ENCODE peak calls at places on chromosomes 11 and 22, in seven cellular contexts. B is neuronal stem cell, N is IMR-90, K is H1, H is mesendoderm, Q is H9, J is trophoblast cell. X is an unnamed sample.

GRCh38 chr11:1751999-1752906 is 1.9 kb upstream of the IFITM10 start:
- DNase-seq in J (no peak), Q (no peak), N (no peak), K (no peak), H (no peak), B (no peak), X (no peak)

GRCh38 chr11:63745304-63746170 is 23.0 kb downstream of the ZFTA start:
- DNase-seq in J (no peak), K (no peak), N (no peak), Q (no peak), H (no peak), B (no peak), X (peak; percentile 22)

GRCh38 chr22:37607010-37607911 is 1.4 kb upstream of the GGA1 start:
- DNase-seq in Q (peak; percentile 98), K (peak; percentile 92), B (peak; percentile 76), J (peak; percentile 98), N (peak; percentile 40), H (peak; percentile 96), X (peak; percentile 63)

GRCh38 chr11:45092901-45093760 is 53.3 kb upstream of the PRDM11 start:
- DNase-seq in N (peak; percentile 85), B (no peak), H (no peak), Q (peak; percentile 18), J (no peak), K (no peak), X (peak; percentile 94)

GRCh38 chr22:48188211-48188845 is 1425.9 kb downstream of the TBC1D22A start:
- DNase-seq in H (no peak), N (no peak), Q (peak; percentile 22), K (no peak), B (no peak), J (no peak), X (peak; percentile 14)

GRCh38 chr11:92227233-92227593 is 2.6 kb downstream of the FAT3 start:
- DNase-seq in Q (peak; percentile 44), B (peak; percentile 59), H (peak; percentile 76), N (no peak), J (no peak), K (no peak), X (no peak)

GRCh38 chr11:116420770-116421528 is 351.8 kb downstream of the BUD13 start:
- DNase-seq in B (no peak), J (no peak), Q (no peak), K (no peak), N (no peak), H (peak; percentile 63), X (no peak)

GRCh38 chr11:80668039-80668438 is 1227.2 kb upstream of the TENM4 start:
- DNase-seq in H (no peak), K (peak; percentile 5), B (no peak), Q (no peak), J (no peak), N (no peak), X (no peak)

GRCh38 chr11:130462931-130463330 is 14.5 kb downstream of the ADAMTS15 start:
- DNase-seq in Q (no peak), K (no peak), N (no peak), H (no peak), J (no peak), B (no peak), X (no peak)

GRCh38 chr11:75558939-75559843 is 2.9 kb upstream of the SERPINH1 start:
- DNase-seq in J (no peak), B (no peak), Q (no peak), H (peak; percentile 94), K (no peak), N (peak; percentile 75), X (peak; percentile 89)

GRCh38 chr22:25332386-25332785 is 112.9 kb downstream of the CRYBB2 start:
- DNase-seq in Q (no peak), J (no peak), N (no peak), K (no peak), B (no peak), H (no peak), X (no peak)

GRCh38 chr22:25327018-25327755 is 107.7 kb downstream of the CRYBB2 start:
- DNase-seq in J (no peak), B (no peak), Q (no peak), H (no peak), K (no peak), N (no peak), X (no peak)

GRCh38 chr22:25334091-25334490 is 114.7 kb downstream of the CRYBB2 start:
- DNase-seq in Q (peak; percentile 85), H (peak; percentile 74), N (peak; percentile 16), B (peak; percentile 48), K (no peak), J (no peak), X (no peak)

DNA sequence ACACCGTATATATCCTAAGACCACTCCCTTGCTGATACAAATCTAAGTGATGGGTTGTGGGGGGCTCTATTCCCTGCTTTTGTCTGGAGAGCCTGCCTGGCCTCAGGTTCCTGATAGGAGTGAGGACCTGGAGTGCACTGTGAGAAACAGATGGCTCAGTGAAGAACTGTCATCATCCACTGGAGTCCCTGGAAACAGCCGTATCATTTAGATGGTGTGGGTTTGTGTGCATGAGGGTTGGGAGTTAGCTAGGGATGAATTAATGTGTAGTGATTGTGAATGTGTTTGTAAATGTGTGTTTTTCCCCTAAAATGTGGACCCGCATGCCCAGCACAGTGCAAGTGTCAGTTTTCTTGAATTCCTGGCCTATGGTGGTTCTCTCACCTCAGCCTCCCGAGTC is 111.6 kb downstream of the CRYBB2 start:
- DNase-seq in N (no peak), Q (no peak), B (no peak), H (no peak), K (no peak), J (no peak), X (no peak)
- H3K18ac ChIP-seq in N (no peak overlapping the region), Q (no peak overlapping the region), B (no peak overlapping the region), H (no peak overlapping the region), K (no peak overlapping the region), J (no peak overlapping the region), X (no peak overlapping the region)

GRCh38 chr11:65576867-65577755 is 1.3 kb downstream of the EHBP1L1 start:
- DNase-seq in N (peak; percentile 43), B (no peak), J (peak; percentile 81), Q (no peak), K (no peak), H (no peak), X (peak; percentile 78)
- H3K18ac ChIP-seq in N (peak overlapping the region; percentile 17), B (peak overlapping the region; percentile 40), J (peak overlapping the region; percentile 30), Q (no peak overlapping the region), K (no peak overlapping the region), H (no peak overlapping the region), X (peak overlapping the region; percentile 64)

DNA sequence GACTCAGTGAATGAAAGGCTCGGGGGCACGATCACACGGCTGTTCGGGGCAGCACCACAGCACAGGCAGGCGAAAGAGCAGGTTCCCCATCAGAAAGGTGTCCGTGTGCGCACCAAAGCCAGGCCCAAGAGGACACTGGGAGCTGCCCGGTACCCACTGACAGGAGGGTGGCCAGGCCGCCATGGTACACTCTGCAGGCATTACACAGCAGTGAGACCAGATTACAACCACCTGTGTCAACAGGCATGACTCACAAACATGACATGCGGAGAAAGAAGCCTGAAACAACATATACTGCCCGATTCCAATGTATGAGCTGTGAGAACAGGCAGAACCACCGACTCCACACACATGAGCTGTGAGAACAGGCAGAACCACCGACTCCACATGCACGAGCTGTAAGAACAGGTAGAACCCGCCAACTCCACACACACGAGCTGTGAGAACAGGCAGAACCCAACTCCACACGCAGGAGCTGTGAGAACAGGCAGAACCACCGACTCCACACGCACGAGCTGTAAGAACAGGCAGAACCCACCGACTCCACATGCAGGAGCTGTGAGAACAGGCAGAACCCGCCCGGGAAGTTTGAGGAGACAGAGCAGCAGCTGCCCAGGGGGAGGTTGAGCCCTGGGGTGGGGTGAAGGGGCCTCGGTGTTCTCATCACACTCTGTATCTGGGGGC is 32.6 kb downstream of the KIAA0930 start:
- DNase-seq in Q (peak; percentile 25), H (no peak), B (no peak), K (no peak), N (peak; percentile 95), J (peak; percentile 55), X (peak; percentile 50)
- H3K18ac ChIP-seq in Q (no peak overlapping the region), H (no peak overlapping the region), B (no peak overlapping the region), K (no peak overlapping the region), N (peak overlapping the region; percentile 22), J (no peak overlapping the region), X (peak overlapping the region; percentile 18)

DNA sequence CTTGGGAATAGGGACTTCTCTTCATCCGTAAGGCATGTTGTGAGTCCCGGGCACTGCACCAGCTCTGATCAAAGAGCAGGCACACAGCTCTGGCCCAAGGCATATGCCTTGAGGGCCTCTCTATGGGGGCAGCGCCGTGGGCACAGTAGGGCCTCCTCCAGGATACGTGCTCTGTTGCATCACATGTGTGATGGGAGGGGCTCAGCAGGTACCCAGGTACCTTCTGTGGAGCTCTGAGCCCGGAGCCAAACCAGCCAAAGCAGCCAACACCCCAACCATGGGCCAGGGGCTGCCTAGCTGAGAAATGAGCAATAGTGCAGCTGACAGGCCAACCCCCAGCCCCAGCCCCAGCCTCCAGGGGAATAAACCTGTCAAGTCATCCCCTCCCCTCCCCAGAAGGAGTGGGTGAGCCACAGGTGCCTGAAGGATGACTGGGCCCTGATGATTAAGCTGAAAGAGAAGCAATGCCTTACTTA is 79.7 kb upstream of the SHISAL1 start:
- DNase-seq in H (no peak), N (peak; percentile 11), J (no peak), B (no peak), Q (peak; percentile 21), K (no peak), X (no peak)
- H3K18ac ChIP-seq in H (no peak overlapping the region), N (no peak overlapping the region), J (no peak overlapping the region), B (peak overlapping the region; percentile 29), Q (no peak overlapping the region), K (no peak overlapping the region), X (no peak overlapping the region)

GRCh38 chr11:69498614-69499175 is 17.2 kb downstream of the LINC01488 start:
- DNase-seq in N (no peak), B (no peak), K (no peak), J (no peak), H (no peak), Q (no peak), X (no peak)

GRCh38 chr11:69501121-69501489 is 19.6 kb downstream of the LINC01488 start:
- DNase-seq in B (no peak), K (no peak), H (no peak), J (no peak), N (no peak), Q (no peak), X (no peak)

GRCh38 chr11:69500285-69501120 is 19.0 kb downstream of the LINC01488 start:
- DNase-seq in B (no peak), J (no peak), Q (no peak), H (no peak), N (no peak), K (no peak), X (no peak)

GRCh38 chr11:69499946-69500284 is 18.5 kb downstream of the LINC01488 start:
- DNase-seq in H (no peak), J (no peak), B (no peak), N (no peak), K (no peak), Q (no peak), X (peak; percentile 26)

DNA sequence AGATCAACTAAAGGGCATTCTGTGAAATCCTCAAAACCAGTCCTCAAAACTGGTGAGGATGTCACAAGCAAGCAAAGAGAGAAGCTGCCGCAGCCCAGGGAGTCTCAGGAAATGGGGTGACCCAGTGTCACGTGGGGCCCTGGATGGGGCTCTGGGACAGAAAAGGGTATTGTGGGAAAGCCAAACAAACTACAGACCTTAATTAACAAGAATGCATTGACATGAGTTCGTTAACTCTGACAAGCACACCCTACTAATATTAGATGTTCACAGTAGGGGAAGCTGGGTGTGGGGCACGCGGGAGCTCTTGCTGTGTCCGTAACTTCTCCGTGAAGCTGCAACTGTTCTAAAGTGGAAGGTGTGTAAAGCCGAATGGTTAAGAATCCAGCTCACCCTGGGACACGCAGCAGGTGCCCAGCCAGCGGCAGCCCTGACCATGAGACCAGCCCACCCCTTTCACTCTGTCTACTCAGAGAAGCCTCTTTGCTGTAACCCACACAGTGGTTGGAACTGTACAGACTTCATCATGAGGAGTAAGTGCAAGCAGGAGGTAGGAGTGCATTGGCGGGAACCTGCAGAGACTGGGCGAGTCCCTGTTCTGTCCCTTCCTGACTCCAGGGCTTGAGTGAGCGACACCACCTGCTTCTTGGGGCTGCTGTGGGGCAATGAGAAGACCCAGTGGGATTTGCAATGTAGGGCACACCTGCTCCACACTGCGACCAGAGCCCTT is 17.9 kb downstream of the LINC01488 start:
- DNase-seq in K (no peak), J (no peak), H (no peak), N (no peak), B (no peak), Q (no peak), X (peak; percentile 20)
- H3K18ac ChIP-seq in K (no peak overlapping the region), J (no peak overlapping the region), H (no peak overlapping the region), N (no peak overlapping the region), B (peak overlapping the region; percentile 90), Q (no peak overlapping the region), X (no peak overlapping the region)

X was measured in mesenchymal stem cell.